ENCODE peak calls at places on chromosomes 11 and 22, in six cellular contexts. K is B cell, A is RWPE1, L is progenitor cell of endocrine pancreas, W is dorsolateral prefrontal cortex, M is neural progenitor cell. R is an unnamed sample.

GRCh38 chr11:93279911-93280347 is 50.6 kb upstream of the DEUP1 start:
- DNase-seq in K (no peak), A (no peak), M (no peak), W (no peak), L (no peak), R (peak; percentile 16)

GRCh38 chr11:61172353-61172752 is 11.1 kb upstream of the VPS37C start:
- DNase-seq in W (no peak), L (no peak), K (no peak), A (no peak), M (no peak), R (no peak)

GRCh38 chr11:6225024-6225423 is 9.4 kb downstream of the FHIP1B start:
- DNase-seq in M (no peak), L (no peak), W (no peak), A (no peak), K (no peak), R (no peak)

GRCh38 chr11:87137711-87138110 is 100.0 kb downstream of the TMEM135 start:
- DNase-seq in A (no peak), K (no peak), W (no peak), M (no peak), L (no peak), R (no peak)

GRCh38 chr11:42890773-42891172 is 421.0 kb upstream of the API5 start:
- DNase-seq in M (no peak), W (no peak), L (no peak), A (no peak), K (no peak), R (no peak)

GRCh38 chr11:7657306-7658025 is 15.8 kb downstream of the CYB5R2 start:
- DNase-seq in M (peak; percentile 81), L (no peak), W (peak; percentile 67), A (peak; percentile 60), K (no peak), R (peak; percentile 36)

GRCh38 chr11:13030857-13031256 is 21.7 kb downstream of the RASSF10 start:
- DNase-seq in K (no peak), L (no peak), A (no peak), M (no peak), W (no peak), R (no peak)

GRCh38 chr22:48318575-48319320 is 1508.9 kb downstream of the BRD1 start:
- DNase-seq in A (no peak), M (no peak), K (no peak), L (no peak), W (no peak), R (no peak)

GRCh38 chr11:44711772-44712608 is 14.8 kb upstream of the TSPAN18 start:
- DNase-seq in M (no peak), W (no peak), K (no peak), A (no peak), L (no peak), R (no peak)

GRCh38 chr11:69890476-69890875 is 71.3 kb upstream of the FGF3 start:
- DNase-seq in W (no peak), L (no peak), K (no peak), A (no peak), M (no peak), R (no peak)

GRCh38 chr11:106723071-106723470 is 295.2 kb downstream of the GUCY1A2 start:
- DNase-seq in M (no peak), L (no peak), A (no peak), K (no peak), W (no peak), R (no peak)
- TF ChIP-seq CTCF in M (no peak), L (no peak), A (no peak), K (no peak), W (no peak), R (no peak)

GRCh38 chr11:64803163-64803845 is at the start of gene MAP4K2:
- DNase-seq in W (peak; percentile 87), L (peak; percentile 77), M (peak; percentile 97), A (peak; percentile 93), K (peak; percentile 77), R (peak; percentile 99)
- TF ChIP-seq CTCF in W (no peak), L (peak; percentile 37), M (peak; percentile 38), A (peak; percentile 62), K (no peak), R (no peak)

GRCh38 chr22:50545522-50546325 is at the start of gene KLHDC7B:
- DNase-seq in M (no peak), K (no peak), W (no peak), L (no peak), A (no peak), R (peak; percentile 51)

GRCh38 chr22:50542416-50542927 is 3.2 kb upstream of the KLHDC7B start:
- DNase-seq in L (no peak), K (no peak), M (no peak), A (no peak), W (no peak), R (peak; percentile 80)

GRCh38 chr22:50544746-50545253 is 899 bp upstream of the KLHDC7B start:
- DNase-seq in A (no peak), L (no peak), K (no peak), M (no peak), W (no peak), R (peak; percentile 54)

GRCh38 chr22:50546326-50547230 is 879 bp downstream of the KLHDC7B start:
- DNase-seq in K (no peak), W (no peak), L (no peak), M (no peak), A (no peak), R (peak; percentile 34)

DNA sequence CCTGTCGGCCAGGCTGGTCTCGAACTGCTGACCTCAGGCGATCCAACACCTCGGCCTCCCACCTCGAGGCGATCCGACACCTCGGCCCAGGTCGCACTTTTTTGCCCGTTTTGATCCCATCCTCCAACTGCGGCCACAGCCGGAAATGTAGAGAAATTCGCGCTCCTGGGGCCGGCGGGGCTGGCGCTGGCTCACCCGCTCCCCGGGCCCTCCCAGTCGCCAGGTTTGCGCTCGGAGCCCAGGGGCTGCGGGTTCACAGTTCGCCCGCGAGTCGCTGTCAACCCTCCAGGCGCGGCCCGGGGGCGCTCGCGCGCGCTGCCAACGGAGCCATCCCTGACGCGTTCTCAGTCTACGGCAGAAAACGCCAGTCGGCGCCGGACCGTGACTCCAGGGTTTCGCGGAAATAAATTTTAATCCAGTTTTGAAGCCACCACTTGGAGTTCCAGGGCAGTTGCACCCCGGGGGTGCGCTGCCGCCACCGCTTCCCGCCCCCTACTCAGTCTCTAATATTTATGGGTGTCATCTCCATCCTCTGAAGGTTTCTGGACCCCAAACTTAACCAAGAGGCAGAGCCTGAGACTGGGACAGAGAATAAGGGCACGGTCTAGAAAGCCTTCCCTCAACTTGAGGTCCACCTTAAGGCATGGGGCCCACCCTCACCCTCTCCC is 1.5 kb upstream of the KLHDC7B start:
- DNase-seq in W (peak; percentile 73), K (peak; percentile 83), A (no peak), L (peak; percentile 76), M (peak; percentile 93), R (peak; percentile 88)
- TF ChIP-seq CTCF in W (peak; percentile 48), K (peak; percentile 79), A (peak; percentile 50), L (peak; percentile 71), M (peak; percentile 75), R (peak; percentile 74)

DNA sequence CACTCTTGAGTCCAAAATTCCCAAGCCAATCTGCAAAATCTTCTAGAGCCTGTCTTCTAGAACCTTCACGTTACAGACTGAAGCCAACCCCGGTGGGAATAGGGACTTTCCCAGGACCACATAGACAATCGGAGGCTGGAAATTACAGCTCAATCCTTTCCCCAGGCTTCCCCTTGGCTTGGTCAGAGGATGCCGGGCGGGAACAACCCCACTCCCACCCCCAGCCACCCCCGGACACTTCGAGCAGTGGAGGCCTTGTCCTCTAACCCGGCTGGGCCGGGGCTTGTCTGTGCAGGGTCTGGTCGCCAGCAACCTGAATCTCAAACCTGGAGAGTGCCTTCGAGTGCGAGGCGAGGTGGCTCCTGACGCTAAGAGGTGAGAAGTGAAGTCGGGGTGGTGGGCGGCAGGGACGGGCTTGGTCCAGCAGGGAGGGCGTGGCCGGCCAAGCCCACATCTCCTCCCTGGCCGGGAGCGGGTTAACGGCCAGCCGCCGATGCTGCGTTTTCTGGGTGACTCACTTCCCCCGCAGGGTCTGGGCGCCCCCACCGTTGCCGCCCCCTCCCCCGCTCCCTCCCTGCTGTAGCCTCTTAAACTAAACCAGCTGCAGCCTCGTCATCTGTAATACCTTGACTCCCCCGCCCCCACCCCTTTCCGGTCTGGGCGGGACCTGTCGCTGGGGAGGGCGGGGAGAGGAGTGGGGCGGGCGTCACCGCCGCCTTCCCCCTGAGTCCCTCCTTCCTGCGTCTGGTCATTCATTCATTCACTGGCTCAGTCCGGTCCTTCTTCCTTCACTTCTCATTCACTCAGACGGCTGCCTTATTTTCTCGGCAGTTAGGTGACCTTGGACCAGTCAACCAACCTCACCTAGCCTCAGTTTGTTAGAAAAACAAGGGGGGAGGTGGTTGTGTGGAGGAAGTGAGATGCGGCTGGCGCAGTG is 1.5 kb downstream of the LGALS1 start:
- DNase-seq in M (peak; percentile 85), L (peak; percentile 33), A (peak; percentile 73), K (peak; percentile 95), W (peak; percentile 74), R (peak; percentile 88)
- TF ChIP-seq CTCF in M (no peak), L (no peak), A (no peak), K (no peak), W (no peak), R (no peak)

DNA sequence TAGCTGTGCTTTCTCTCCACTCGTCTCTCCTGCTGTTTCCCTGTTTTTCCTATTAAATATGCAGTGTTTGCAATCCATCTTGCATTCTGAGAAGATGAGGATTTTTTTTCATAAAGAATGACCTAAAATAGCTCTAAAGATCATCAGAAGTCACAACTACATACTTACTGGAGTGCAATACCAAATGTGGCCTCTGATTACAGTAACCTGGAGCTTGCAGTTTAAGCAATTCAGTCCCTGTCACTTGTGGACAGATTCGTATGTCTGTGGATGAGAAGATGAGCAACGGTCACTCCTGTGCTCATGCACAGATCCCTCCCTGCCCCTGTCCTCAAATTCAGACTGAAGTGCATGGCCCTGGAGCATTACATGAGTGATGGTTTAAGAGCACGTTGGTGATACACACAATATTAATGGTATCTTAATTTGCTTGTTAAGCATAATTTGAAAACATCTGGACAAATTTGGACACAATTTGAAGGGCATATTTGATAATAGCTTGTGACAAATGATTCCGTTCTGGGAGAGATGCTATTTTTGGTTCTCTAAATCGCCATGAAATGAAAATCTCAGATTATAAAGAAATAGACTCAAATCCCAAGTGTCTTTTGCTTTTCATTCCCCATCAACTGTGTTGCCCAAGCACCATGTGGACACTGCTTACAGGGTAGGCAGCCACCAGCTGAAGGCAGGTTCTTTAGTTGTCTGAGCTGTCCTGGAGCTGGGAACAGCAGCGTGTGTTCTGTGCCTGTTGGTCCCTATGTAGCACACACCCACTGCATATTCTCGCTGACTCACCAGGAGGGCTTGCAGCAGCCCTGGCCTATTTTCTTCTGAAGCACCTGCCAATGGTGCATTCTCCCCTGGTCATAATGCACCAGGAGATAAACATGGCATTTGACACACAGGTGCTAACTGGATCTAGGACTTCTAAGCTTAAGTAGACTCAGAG is 32.6 kb upstream of the PRAME start:
- DNase-seq in A (no peak), W (peak; percentile 17), M (no peak), L (no peak), K (no peak), R (no peak)
- TF ChIP-seq CTCF in A (no peak), W (no peak), M (no peak), L (no peak), K (peak; percentile 19), R (no peak)

GRCh38 chr11:2425506-2425905 is 18.8 kb downstream of the TRPM5 start:
- DNase-seq in A (no peak), M (no peak), L (no peak), K (no peak), W (no peak), R (no peak)

GRCh38 chr11:2427721-2428321 is 16.5 kb downstream of the TRPM5 start:
- DNase-seq in L (no peak), K (no peak), W (no peak), M (no peak), A (no peak), R (no peak)

GRCh38 chr11:2426826-2427521 is 17.3 kb downstream of the TRPM5 start:
- DNase-seq in A (no peak), L (no peak), M (no peak), K (no peak), W (no peak), R (no peak)

GRCh38 chr11:2424811-2425495 is 19.4 kb downstream of the TRPM5 start:
- DNase-seq in A (no peak), L (no peak), K (no peak), W (no peak), M (no peak), R (no peak)

GRCh38 chr11:2426221-2426620 is 18.1 kb downstream of the TRPM5 start:
- DNase-seq in L (no peak), K (no peak), W (no peak), A (no peak), M (no peak), R (no peak)
- TF ChIP-seq CTCF in L (no peak), K (no peak), W (no peak), A (no peak), M (no peak), R (no peak)